ENCODE peak calls at places on chromosomes 2 and 18, in eight cellular contexts. D, O, L, A, C, R, F and P are unnamed samples.

GRCh38 chr2:188235364-188235763 is 56.3 kb upstream of the GULP1 start:
- DNase-seq in A (no peak), O (no peak), D (no peak), R (no peak), C (no peak), F (no peak), L (no peak), P (no peak)

GRCh38 chr2:56185582-56186046 is 1.8 kb downstream of the CCDC85A start:
- DNase-seq in O (no peak), A (no peak), R (no peak), F (no peak), D (peak; percentile 78), C (no peak), L (no peak), P (peak; percentile 79)

GRCh38 chr2:1650474-1650872 is 93.8 kb downstream of the PXDN start:
- DNase-seq in F (no peak), A (no peak), R (no peak), C (no peak), O (no peak), D (no peak), L (no peak), P (no peak)

GRCh38 chr2:113711857-113712256 is 44.6 kb downstream of the SLC35F5 start:
- DNase-seq in L (no peak), C (no peak), R (no peak), F (no peak), A (no peak), O (no peak), D (no peak), P (no peak)

GRCh38 chr18:44128365-44128764 is 552.3 kb upstream of the SETBP1 start:
- DNase-seq in O (no peak), C (no peak), D (no peak), L (no peak), A (no peak), F (no peak), R (no peak), P (no peak)

GRCh38 chr2:196166876-196167275 is 4.5 kb downstream of the STK17B start:
- DNase-seq in A (no peak), D (no peak), C (no peak), O (no peak), R (no peak), L (no peak), F (no peak), P (no peak)

GRCh38 chr2:2328847-2329246 is 2.2 kb downstream of the MYT1L start:
- DNase-seq in O (no peak), F (no peak), A (peak; percentile 5), L (no peak), R (no peak), D (no peak), C (no peak), P (peak; percentile 84)

GRCh38 chr2:28395334-28396061 is 2.8 kb downstream of the FOSL2 start:
- DNase-seq in O (no peak), C (peak; percentile 87), R (peak; percentile 68), A (no peak), L (no peak), F (peak; percentile 91), D (no peak), P (no peak)

GRCh38 chr2:176522271-176522670 is 253.0 kb downstream of the MTX2 start:
- DNase-seq in F (no peak), C (no peak), A (no peak), D (no peak), L (no peak), R (no peak), O (no peak), P (no peak)

GRCh38 chr2:96907405-96908041 is 37.6 kb upstream of the SEMA4C start:
- DNase-seq in A (no peak), C (peak; percentile 89), D (no peak), O (no peak), L (peak; percentile 61), R (peak; percentile 63), F (peak; percentile 97), P (peak; percentile 65)

GRCh38 chr18:49878567-49878966 is 65.2 kb upstream of the ACAA2 start:
- DNase-seq in O (no peak), R (no peak), L (no peak), C (no peak), A (no peak), D (no peak), F (no peak), P (no peak)

DNA sequence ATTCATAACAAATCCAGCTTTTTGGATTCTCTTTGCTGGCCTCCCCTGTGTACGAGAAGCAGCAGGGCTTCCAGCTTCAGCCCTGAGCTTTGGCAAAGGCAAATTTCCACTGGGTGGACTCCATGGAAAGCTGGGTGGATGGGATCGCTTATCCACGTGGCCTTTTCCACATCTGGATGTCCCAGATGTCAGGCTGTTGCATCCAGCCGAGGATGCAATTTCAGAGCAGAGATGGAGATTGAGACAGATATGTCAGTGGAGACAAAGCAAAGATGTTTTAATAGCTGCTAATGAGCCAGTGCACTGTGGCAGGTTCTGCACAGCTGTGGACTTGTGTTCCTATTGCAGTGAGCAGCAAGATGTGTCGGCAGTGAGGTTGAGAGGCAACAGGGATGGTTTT is 36.0 kb downstream of the CAPN13 start:
- DNase-seq in R (no peak), A (no peak), L (peak; percentile 15), C (no peak), O (no peak), D (no peak), F (no peak), P (no peak)
- TF ChIP-seq POLR2AphosphoS5 in R (no peak), A (no peak), L (no peak), C (no peak), O (no peak), D (no peak), F (no peak), P (no peak)

DNA sequence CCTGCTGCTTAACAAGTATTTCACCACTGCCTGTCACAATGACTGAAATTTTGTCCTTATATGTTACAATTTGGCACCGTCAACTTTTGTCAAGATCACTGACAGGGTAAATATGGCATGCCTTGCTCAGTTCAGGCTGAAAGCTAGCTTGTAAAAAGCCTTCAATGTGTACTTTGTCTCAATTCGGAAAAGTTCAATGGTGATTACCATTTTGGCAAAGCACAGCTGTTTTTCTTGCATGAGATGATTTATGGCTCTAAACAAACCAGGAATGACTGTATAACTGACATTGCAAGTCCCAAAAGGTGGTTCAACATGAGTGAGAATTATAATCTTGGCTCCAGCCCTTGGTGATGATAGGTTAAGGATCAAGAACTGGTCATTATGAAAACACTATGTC is 1255.2 kb downstream of the CNTNAP5 start:
- DNase-seq in C (no peak), A (no peak), R (no peak), L (no peak), O (no peak), D (no peak), F (no peak), P (no peak)
- TF ChIP-seq POLR2AphosphoS5 in C (no peak), A (no peak), R (no peak), L (no peak), O (no peak), D (no peak), F (no peak), P (no peak)

GRCh38 chr18:34592961-34593382 is 117.1 kb upstream of the DTNA start:
- DNase-seq in L (peak; percentile 37), D (no peak), A (no peak), O (no peak), F (peak; percentile 74), C (no peak), R (peak; percentile 19), P (peak; percentile 75)
- TF ChIP-seq POLR2AphosphoS5 in L (peak; percentile 5), D (no peak), A (no peak), O (no peak), F (peak; percentile 75), C (no peak), R (peak; percentile 55), P (no peak)

DNA sequence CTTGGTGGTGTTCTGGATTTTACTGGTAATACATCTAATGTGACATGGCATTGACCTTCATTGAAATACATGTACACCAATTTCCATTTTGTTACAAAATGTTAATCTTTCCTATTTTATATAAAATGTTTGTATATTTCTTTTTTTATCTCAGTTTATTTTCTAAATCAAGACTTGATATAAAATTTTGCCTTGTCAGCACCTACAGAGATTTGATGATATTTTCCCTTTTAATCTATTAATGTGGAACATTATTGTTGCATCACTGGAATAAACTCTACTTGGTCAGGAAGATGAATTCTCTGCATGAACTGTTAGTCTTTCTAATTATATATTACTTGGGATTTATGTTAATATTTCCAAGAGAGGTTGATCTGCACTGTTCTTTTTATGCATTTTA is 294.0 kb upstream of the ETAA1 start:
- DNase-seq in D (no peak), L (no peak), R (no peak), O (no peak), C (no peak), A (no peak), F (no peak), P (no peak)
- TF ChIP-seq POLR2AphosphoS5 in D (no peak), L (no peak), R (no peak), O (no peak), C (no peak), A (no peak), F (no peak), P (no peak)

GRCh38 chr2:216546646-216547403 is 48.2 kb downstream of the RPL37A start:
- DNase-seq in A (no peak), R (no peak), C (no peak), L (no peak), F (no peak), O (no peak), D (no peak), P (no peak)
- TF ChIP-seq POLR2AphosphoS5 in A (no peak), R (no peak), C (no peak), L (no peak), F (no peak), O (no peak), D (no peak), P (no peak)

GRCh38 chr2:230418341-230419016 is 2.5 kb downstream of the SP100 start:
- DNase-seq in R (no peak), F (no peak), D (no peak), O (no peak), C (no peak), A (no peak), L (no peak), P (no peak)
- TF ChIP-seq POLR2AphosphoS5 in R (no peak), F (no peak), D (peak; percentile 22), O (no peak), C (no peak), A (no peak), L (no peak), P (no peak)

DNA sequence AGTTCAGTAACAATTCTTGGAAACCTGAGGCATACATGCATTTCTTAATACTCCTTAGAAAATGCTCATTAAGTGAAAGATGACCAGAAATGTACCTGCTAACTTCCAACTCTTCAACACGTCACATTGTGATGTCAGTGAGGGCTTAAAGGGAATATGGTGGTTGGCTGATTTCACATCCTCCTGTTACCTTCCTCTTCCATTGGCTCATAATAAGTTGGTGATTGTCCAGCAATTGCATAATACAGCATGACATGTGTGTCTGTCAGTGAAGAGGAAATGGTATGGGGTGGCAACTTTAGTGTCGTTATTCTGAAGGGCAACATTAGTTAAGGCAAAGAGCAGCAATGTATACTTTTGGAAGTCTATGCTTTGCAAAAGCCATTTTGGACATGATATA is 26.0 kb downstream of the PLEK start:
- DNase-seq in C (no peak), L (no peak), A (no peak), F (no peak), O (no peak), R (no peak), D (no peak), P (no peak)
- TF ChIP-seq POLR2AphosphoS5 in C (no peak), L (no peak), A (no peak), F (no peak), O (no peak), R (no peak), D (peak; percentile 83), P (no peak)

GRCh38 chr2:231162036-231162345 is 36.4 kb upstream of the ARMC9 start:
- DNase-seq in C (no peak), L (no peak), O (no peak), F (no peak), A (no peak), R (no peak), D (no peak), P (no peak)
- TF ChIP-seq POLR2AphosphoS5 in C (no peak), L (no peak), O (no peak), F (peak; percentile 26), A (no peak), R (peak; percentile 49), D (no peak), P (no peak)